ENCODE peak calls at places on chromosomes 5 and 9, in five cellular contexts. B is right lobe of liver; H is tibial artery; Q is effector memory CD4-positive, alpha-beta T cell; W is heart left ventricle. X is an unnamed sample.

GRCh38 chr9:111400564-111400898 is 70.5 kb upstream of the OR2K2 start:
- DNase-seq in B (no peak), H (no peak), Q (no peak), W (no peak), X (no peak)

GRCh38 chr9:108442604-108443277 is 413.0 kb downstream of the ACTL7B start:
- DNase-seq in B (no peak), H (no peak), Q (no peak), W (no peak), X (no peak)

GRCh38 chr5:52735139-52735538 is 52.6 kb upstream of the ITGA1 start:
- DNase-seq in B (no peak), H (no peak), Q (no peak), W (no peak), X (no peak)

GRCh38 chr5:157486861-157487260 is 26.8 kb downstream of the NIPAL4 start:
- DNase-seq in B (no peak), H (no peak), Q (no peak), W (no peak), X (no peak)

GRCh38 chr9:130149654-130150286 is 22.4 kb upstream of the NCS1 start:
- DNase-seq in B (no peak), H (no peak), Q (no peak), W (no peak), X (no peak)

GRCh38 chr5:158068964-158069363 is 210.0 kb upstream of the CLINT1 start:
- DNase-seq in B (no peak), H (no peak), Q (no peak), W (no peak), X (no peak)

GRCh38 chr9:95268681-95269080 is 48.8 kb downstream of the FANCC start:
- DNase-seq in B (peak), H (no peak), Q (no peak), W (peak), X (no peak)

GRCh38 chr5:88838500-88838899 is 44.5 kb downstream of the MEF2C start:
- DNase-seq in B (no peak), H (no peak), Q (no peak), W (no peak), X (no peak)

GRCh38 chr9:88663766-88664419 is 128.9 kb downstream of the NXNL2 start:
- DNase-seq in B (no peak), H (no peak), Q (no peak), W (no peak), X (no peak)

GRCh38 chr5:149228610-149229297 is 42.9 kb upstream of the AFAP1L1 start:
- DNase-seq in B (no peak), H (peak), Q (no peak), W (peak), X (peak)

GRCh38 chr5:61613679-61614078 is 281.6 kb downstream of the ZSWIM6 start:
- DNase-seq in B (no peak), H (no peak), Q (no peak), W (no peak), X (no peak)

GRCh38 chr9:91951944-91952520 is 2.0 kb upstream of the ROR2 start:
- DNase-seq in B (no peak), H (no peak), Q (no peak), W (no peak), X (no peak)

GRCh38 chr9:112711050-112711689 is 6.7 kb downstream of the INIP start:
- DNase-seq in B (no peak), H (no peak), Q (no peak), W (no peak), X (peak)

GRCh38 chr9:88533951-88534455 is 975 bp upstream of the NXNL2 start:
- DNase-seq in B (peak), H (peak), Q (no peak), W (no peak), X (peak)

GRCh38 chr5:148063861-148064260 is at the start of gene SPINK5:
- DNase-seq in B (no peak), H (no peak), Q (no peak), W (no peak), X (no peak)

GRCh38 chr9:89477811-89478583 is 19.9 kb downstream of the SEMA4D start:
- DNase-seq in B (no peak), H (no peak), Q (no peak), W (no peak), X (peak)

GRCh38 chr5:76690027-76690679 is 25.8 kb upstream of the F2R start:
- DNase-seq in B (no peak), H (no peak), Q (no peak), W (no peak), X (no peak)

GRCh38 chr5:104967806-104968205 is 1405.2 kb upstream of the NUDT12 start:
- DNase-seq in B (no peak), H (no peak), Q (no peak), W (no peak), X (no peak)

GRCh38 chr5:5995819-5996218 is 382.5 kb downstream of the MED10 start:
- DNase-seq in B (no peak), H (no peak), Q (no peak), W (no peak), X (no peak)

DNA sequence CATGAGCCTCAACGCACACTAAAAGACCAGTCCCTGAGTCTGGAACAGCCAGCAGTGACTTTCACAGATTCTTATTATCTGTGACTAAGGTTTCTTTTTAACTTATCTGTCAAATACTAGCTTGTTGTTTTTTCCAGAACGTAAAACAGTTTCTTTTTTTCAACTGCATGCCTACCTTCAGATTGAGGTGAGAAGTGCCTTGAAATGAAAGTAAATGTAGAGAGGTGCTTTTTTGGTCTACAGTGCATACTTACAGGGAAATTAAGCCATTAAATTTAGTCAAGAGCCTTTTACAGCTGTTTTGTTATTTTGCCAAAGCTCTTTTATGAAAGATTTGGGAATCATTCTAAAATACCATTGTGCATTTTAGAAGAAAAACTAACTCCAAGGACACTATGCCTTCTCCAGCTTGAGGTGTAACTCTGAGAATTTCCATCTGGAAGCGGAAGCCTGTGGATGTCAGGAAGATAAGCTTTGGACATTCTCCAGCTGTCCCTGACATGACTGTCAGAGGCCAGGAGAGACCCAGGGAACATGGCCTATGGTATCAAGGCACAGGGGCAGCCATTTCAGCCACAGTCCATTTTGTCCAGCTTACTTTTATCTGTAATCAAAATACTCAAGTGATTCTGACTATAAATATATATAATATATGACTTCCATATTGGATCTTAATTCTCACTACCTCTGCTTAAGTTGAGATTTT is 230.3 kb downstream of the GLIS3 start:
- DNase-seq in B (no peak), H (no peak), Q (no peak), W (peak), X (no peak)
- H3K27ac ChIP-seq in B (peak), H (no peak), Q (no peak), W (peak), X (no peak)

GRCh38 chr9:120478208-120478607 is 101.8 kb downstream of the CDK5RAP2 start:
- DNase-seq in B (no peak), H (no peak), Q (no peak), W (no peak), X (no peak)

GRCh38 chr9:120475341-120475740 is 104.6 kb downstream of the CDK5RAP2 start:
- DNase-seq in B (no peak), H (no peak), Q (no peak), W (peak), X (no peak)

GRCh38 chr9:120477534-120478001 is 102.4 kb downstream of the CDK5RAP2 start:
- DNase-seq in B (peak), H (peak), Q (no peak), W (peak), X (peak)

GRCh38 chr9:120473626-120474025 is 106.3 kb downstream of the CDK5RAP2 start:
- DNase-seq in B (no peak), H (no peak), Q (no peak), W (no peak), X (no peak)

GRCh38 chr9:120474579-120475243 is 105.3 kb downstream of the CDK5RAP2 start:
- DNase-seq in B (no peak), H (no peak), Q (no peak), W (no peak), X (no peak)
- H3K27ac ChIP-seq in B (no peak), H (no peak), Q (no peak), W (peak), X (no peak)

DNA sequence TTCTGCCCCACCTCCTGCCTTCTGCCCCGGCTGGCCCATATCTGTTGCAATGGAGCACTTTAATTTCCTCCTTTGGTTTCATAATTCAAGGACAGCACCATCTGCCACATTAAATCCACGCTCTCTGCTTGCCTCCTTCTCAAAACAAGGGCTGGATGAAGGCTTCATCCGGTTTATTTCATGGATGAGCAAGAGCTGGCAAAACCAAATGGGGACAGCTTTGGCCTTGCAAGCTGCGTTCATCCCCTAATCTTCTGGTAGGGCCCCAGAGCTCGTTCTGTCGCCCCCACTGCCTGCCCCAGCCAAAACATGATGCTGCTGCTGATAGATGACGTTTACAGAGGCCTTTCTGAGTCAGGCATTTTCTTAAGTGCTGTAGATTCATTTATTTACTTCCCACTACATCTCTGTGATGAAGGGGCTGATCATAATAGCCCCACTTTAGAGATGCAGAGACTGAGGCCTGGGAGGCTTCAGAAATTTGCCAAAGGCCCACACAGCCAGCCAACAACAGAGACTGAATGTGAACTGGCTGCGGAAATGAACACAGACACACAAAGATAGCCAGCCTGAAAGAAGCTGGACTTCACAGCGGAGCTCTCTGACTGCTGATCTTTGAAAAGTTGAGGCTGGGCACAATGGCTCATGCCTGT is 115.6 kb upstream of the CPEB4 start:
- DNase-seq in B (no peak), H (no peak), Q (no peak), W (no peak), X (peak)
- H3K27ac ChIP-seq in B (no peak), H (no peak), Q (no peak), W (peak), X (peak)

DNA sequence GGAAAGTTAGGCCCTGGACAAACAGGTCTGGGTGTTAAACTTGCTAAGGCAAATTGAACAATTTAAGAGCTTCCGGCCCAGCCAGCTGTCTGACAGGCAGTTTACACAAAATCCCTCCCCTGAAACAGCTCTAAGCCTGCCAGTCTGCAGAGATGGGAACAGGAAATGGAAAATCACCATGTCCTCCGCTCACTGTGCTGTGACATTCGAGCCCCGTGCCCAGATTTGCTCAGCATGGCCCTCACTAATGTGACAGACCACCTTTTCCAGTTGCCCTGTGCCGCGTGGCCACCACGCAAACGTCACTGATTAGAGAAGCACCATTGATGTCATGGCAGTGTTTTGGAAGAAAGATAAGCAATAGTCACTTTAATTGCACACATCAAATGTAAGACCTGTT is 41.0 kb downstream of the CCNJL start:
- DNase-seq in B (no peak), H (no peak), Q (no peak), W (no peak), X (no peak)
- H3K27ac ChIP-seq in B (no peak), H (no peak), Q (no peak), W (peak), X (no peak)

GRCh38 chr5:170273968-170274710 is 23.4 kb downstream of the LCP2 start:
- DNase-seq in B (no peak), H (no peak), Q (no peak), W (no peak), X (no peak)

GRCh38 chr5:170280090-170280493 is 17.5 kb downstream of the LCP2 start:
- DNase-seq in B (no peak), H (no peak), Q (no peak), W (no peak), X (no peak)

GRCh38 chr5:170277953-170278352 is 19.6 kb downstream of the LCP2 start:
- DNase-seq in B (no peak), H (no peak), Q (no peak), W (no peak), X (no peak)

GRCh38 chr5:170278611-170279500 is 18.7 kb downstream of the LCP2 start:
- DNase-seq in B (peak), H (peak), Q (peak), W (no peak), X (peak)

GRCh38 chr5:170275376-170275994 is 22.1 kb downstream of the LCP2 start:
- DNase-seq in B (no peak), H (no peak), Q (peak), W (no peak), X (no peak)
- H3K27ac ChIP-seq in B (no peak), H (no peak), Q (peak), W (no peak), X (no peak)

DNA sequence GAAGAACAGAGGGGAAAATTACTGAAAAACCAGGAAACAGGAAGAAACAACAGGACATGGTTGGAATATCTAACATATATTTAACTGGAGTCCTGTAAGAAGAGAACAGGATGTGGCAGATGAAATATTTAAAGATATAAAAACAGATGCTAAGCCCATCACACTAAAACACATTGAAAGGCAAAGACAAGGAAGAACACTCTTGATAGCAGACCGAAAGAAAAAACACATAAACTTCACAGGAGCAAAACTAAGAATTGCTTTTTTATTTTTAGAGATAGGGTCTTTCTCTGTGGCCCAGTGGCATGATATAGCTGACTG is 324.4 kb upstream of the ARRDC3 start:
- DNase-seq in B (no peak), H (no peak), Q (no peak), W (no peak), X (no peak)
- H3K27ac ChIP-seq in B (no peak), H (no peak), Q (no peak), W (no peak), X (no peak)